ENCODE peak calls at places on chromosomes 12 and 14, in ten cellular contexts. P, C, H, N, V, W, Q, E, J and X are unnamed samples.

GRCh38 chr12:95601626-95602025 is 50.4 kb upstream of the USP44 start:
- DNase-seq in P (no peak), C (no peak), H (no peak), N (no peak), V (no peak), W (no peak), Q (no peak), E (no peak), J (no peak), X (no peak)

GRCh38 chr12:88299567-88300101 is 157.5 kb downstream of the TMTC3 start:
- DNase-seq in P (no peak), C (no peak), H (no peak), N (no peak), V (peak), W (peak), Q (no peak), E (no peak), J (no peak), X (no peak)

GRCh38 chr12:52573306-52573705 is 337 bp downstream of the KRT74 start:
- DNase-seq in P (no peak), C (no peak), H (no peak), N (no peak), V (no peak), W (no peak), Q (no peak), E (no peak), J (no peak), X (peak)

GRCh38 chr14:37593496-37594237 is 1.4 kb downstream of the FOXA1 start:
- DNase-seq in P (no peak), C (no peak), H (no peak), N (no peak), V (no peak), W (no peak), Q (no peak), E (no peak), J (no peak), X (no peak)

GRCh38 chr14:101098641-101099040 is 195.1 kb upstream of the RTL1 start:
- DNase-seq in P (no peak), C (no peak), H (no peak), N (no peak), V (peak), W (peak), Q (no peak), E (no peak), J (no peak), X (no peak)

GRCh38 chr12:89433634-89434033 is 81.3 kb upstream of the DUSP6 start:
- DNase-seq in P (no peak), C (no peak), H (no peak), N (no peak), V (no peak), W (no peak), Q (no peak), E (no peak), J (no peak), X (no peak)

GRCh38 chr14:64971890-64972785 is at the start of gene RAB15:
- DNase-seq in P (no peak), C (no peak), H (peak), N (no peak), V (no peak), W (peak), Q (no peak), E (no peak), J (peak), X (peak)

GRCh38 chr14:42222924-42223471 is 616.3 kb downstream of the LRFN5 start:
- DNase-seq in P (no peak), C (peak), H (no peak), N (peak), V (no peak), W (no peak), Q (no peak), E (peak), J (no peak), X (no peak)

GRCh38 chr12:26028953-26029740 is 70.7 kb downstream of the RASSF8 start:
- DNase-seq in P (peak), C (peak), H (no peak), N (peak), V (no peak), W (peak), Q (no peak), E (peak), J (no peak), X (no peak)